ENCODE peak calls at places on chromosomes 4 and X, in six cellular contexts. One of them, this sample, is unnamed.

GRCh38 chr4:23613782-23614181 is 276.1 kb downstream of the PPARGC1A start:
- DNase-seq in GM20000: no peak
- DNase-seq in KBM-7: no peak
- DNase-seq in cardiac septum: no peak
- DNase-seq in osteocyte: no peak
- DNase-seq in mesenchymal stem cell: no peak
- DNase-seq in this sample: no peak

GRCh38 chrX:133414399-133415275 is 652 bp downstream of the GPC4 start:
- DNase-seq in GM20000: peak; percentile 24
- DNase-seq in KBM-7: peak; percentile 4
- DNase-seq in cardiac septum: no peak
- DNase-seq in osteocyte: peak; percentile 85
- DNase-seq in mesenchymal stem cell: peak; percentile 30
- DNase-seq in this sample: no peak

GRCh38 chrX:111101580-111101979 is 5.6 kb downstream of the PAK3 start:
- DNase-seq in GM20000: no peak
- DNase-seq in KBM-7: no peak
- DNase-seq in cardiac septum: no peak
- DNase-seq in osteocyte: no peak
- DNase-seq in mesenchymal stem cell: no peak
- DNase-seq in this sample: no peak

GRCh38 chrX:10725071-10725470 is 104.7 kb upstream of the MID1 start:
- DNase-seq in GM20000: peak; percentile 8
- DNase-seq in KBM-7: peak; percentile 28
- DNase-seq in cardiac septum: no peak
- DNase-seq in osteocyte: no peak
- DNase-seq in mesenchymal stem cell: peak; percentile 3
- DNase-seq in this sample: no peak

GRCh38 chrX:123217728-123218127 is 33.6 kb downstream of the GRIA3 start:
- DNase-seq in GM20000: no peak
- DNase-seq in KBM-7: no peak
- DNase-seq in cardiac septum: no peak
- DNase-seq in osteocyte: no peak
- DNase-seq in mesenchymal stem cell: no peak
- DNase-seq in this sample: no peak

GRCh38 chr4:178027796-178028195 is 585.6 kb upstream of the AGA start:
- DNase-seq in GM20000: no peak
- DNase-seq in KBM-7: no peak
- DNase-seq in cardiac septum: no peak
- DNase-seq in osteocyte: no peak
- DNase-seq in mesenchymal stem cell: no peak
- DNase-seq in this sample: no peak

GRCh38 chr4:159105063-159105414 is 2.2 kb downstream of the RAPGEF2 start:
- DNase-seq in GM20000: no peak
- DNase-seq in KBM-7: no peak
- DNase-seq in cardiac septum: no peak
- DNase-seq in osteocyte: no peak
- DNase-seq in mesenchymal stem cell: peak; percentile 56
- DNase-seq in this sample: no peak

GRCh38 chr4:164871673-164872072 is 5.3 kb upstream of the APELA start:
- DNase-seq in GM20000: no peak
- DNase-seq in KBM-7: no peak
- DNase-seq in cardiac septum: no peak
- DNase-seq in osteocyte: no peak
- DNase-seq in mesenchymal stem cell: no peak
- DNase-seq in this sample: no peak

GRCh38 chr4:187309456-187309855 is 585.8 kb upstream of the FAT1 start:
- DNase-seq in GM20000: no peak
- DNase-seq in KBM-7: no peak
- DNase-seq in cardiac septum: no peak
- DNase-seq in osteocyte: no peak
- DNase-seq in mesenchymal stem cell: peak; percentile 12
- DNase-seq in this sample: no peak

GRCh38 chr4:127400736-127401346 is 231.9 kb upstream of the INTU start:
- DNase-seq in GM20000: peak; percentile 38
- DNase-seq in KBM-7: peak; percentile 66
- DNase-seq in cardiac septum: no peak
- DNase-seq in osteocyte: no peak
- DNase-seq in mesenchymal stem cell: peak; percentile 85
- DNase-seq in this sample: no peak

This sample was measured in coronary artery.